ENCODE peak calls at places on chromosomes 11 and 22, in six cellular contexts. M, O, Q, B, Y and C are unnamed samples.

GRCh38 chr11:112610996-112611795 is 350.0 kb upstream of the NCAM1 start:
- DNase-seq in Y (peak), M (peak), O (no peak), B (no peak), Q (peak), C (peak)

GRCh38 chr11:86141645-86142569 is 73.0 kb upstream of the PICALM start:
- DNase-seq in O (no peak), Y (no peak), Q (peak), M (no peak), B (no peak), C (no peak)

GRCh38 chr11:60710482-60710881 is 11.1 kb downstream of the MS4A8 start:
- DNase-seq in Y (no peak), M (no peak), B (no peak), O (no peak), Q (no peak), C (no peak)

GRCh38 chr11:26507229-26507628 is 64.8 kb downstream of the MUC15 start:
- DNase-seq in Y (no peak), M (no peak), O (no peak), Q (no peak), B (no peak), C (no peak)

GRCh38 chr11:69276165-69276564 is 17.8 kb upstream of the MYEOV start:
- DNase-seq in O (no peak), M (no peak), Q (no peak), B (no peak), Y (no peak), C (no peak)

GRCh38 chr11:129618046-129618569 is 197.5 kb upstream of the TMEM45B start:
- DNase-seq in O (no peak), Y (no peak), Q (no peak), B (no peak), M (no peak), C (no peak)

GRCh38 chr22:25367756-25368155 is 148.3 kb downstream of the CRYBB2 start:
- DNase-seq in B (no peak), M (no peak), O (no peak), Y (no peak), Q (no peak), C (no peak)

GRCh38 chr22:17945851-17946690 is 78.3 kb downstream of the MICAL3 start:
- DNase-seq in M (no peak), B (no peak), O (no peak), Y (peak), Q (no peak), C (no peak)

GRCh38 chr11:10261821-10262220 is 32.2 kb downstream of the SBF2 start:
- DNase-seq in M (peak), B (no peak), Q (peak), Y (no peak), O (no peak), C (no peak)

GRCh38 chr11:57560146-57560545 is 7.3 kb downstream of the UBE2L6 start:
- DNase-seq in O (no peak), B (no peak), Y (no peak), Q (no peak), M (no peak), C (no peak)

GRCh38 chr11:121965330-121965729 is 150.7 kb downstream of the BLID start:
- DNase-seq in M (peak), Q (peak), Y (no peak), B (no peak), O (no peak), C (peak)

GRCh38 chr11:128285313-128285712 is 302.0 kb downstream of the ETS1 start:
- DNase-seq in O (no peak), M (no peak), Q (no peak), Y (no peak), B (no peak), C (no peak)

GRCh38 chr22:39003165-39003638 is 10.9 kb upstream of the APOBEC3C start:
- DNase-seq in Q (peak), O (peak), M (peak), B (peak), Y (no peak), C (no peak)

GRCh38 chr22:22226448-22227187 is 18.0 kb upstream of the VPREB1 start:
- DNase-seq in Q (no peak), B (no peak), M (no peak), Y (no peak), O (no peak), C (no peak)

GRCh38 chr22:26364066-26365015 is 64.7 kb upstream of the ASPHD2 start:
- DNase-seq in B (peak), Q (peak), M (peak), O (peak), Y (peak), C (peak)

GRCh38 chr11:31847761-31848160 is 36.6 kb upstream of the PAX6 start:
- DNase-seq in Y (no peak), M (no peak), Q (no peak), O (no peak), B (no peak), C (no peak)